ENCODE peak calls at places on chromosomes 3 and 15, in eight cellular contexts. Z is fibroblast of pulmonary artery, G is fibroblast of lung, T is GM23338, D is GM12892, S is Kasumi-1, Q is T-helper 2 cell, F is BJ. K is an unnamed sample.

GRCh38 chr15:68310178-68310810 is 32.7 kb downstream of the FEM1B start:
- DNase-seq in Z (no peak), T (no peak), Q (no peak), D (no peak), F (no peak), G (no peak), S (no peak), K (no peak)

GRCh38 chr3:52093751-52094525 is 37.6 kb upstream of the DUSP7 start:
- DNase-seq in Q (no peak), F (no peak), Z (peak), T (no peak), D (no peak), S (no peak), G (peak), K (no peak)

GRCh38 chr3:44248152-44248551 is 6.5 kb downstream of the TOPAZ1 start:
- DNase-seq in Q (no peak), T (peak), D (no peak), F (no peak), Z (no peak), S (no peak), G (no peak), K (no peak)

GRCh38 chr15:24957691-24958090 is 2.9 kb downstream of the SNRPN start:
- DNase-seq in F (no peak), Z (no peak), T (peak), D (no peak), G (no peak), Q (no peak), S (no peak), K (no peak)

GRCh38 chr3:140629351-140630137 is 48.3 kb upstream of the TRIM42 start:
- DNase-seq in T (no peak), G (peak), Q (no peak), D (no peak), S (no peak), F (peak), Z (peak), K (no peak)

GRCh38 chr15:66831801-66832390 is 129.9 kb downstream of the SMAD6 start:
- DNase-seq in Z (no peak), F (no peak), Q (no peak), G (no peak), S (no peak), D (no peak), T (no peak), K (no peak)

GRCh38 chr3:150147776-150148175 is 177.1 kb upstream of the PFN2 start:
- DNase-seq in G (peak), F (no peak), S (no peak), Q (no peak), T (no peak), Z (peak), D (no peak), K (no peak)

GRCh38 chr3:43770426-43771103 is 79.8 kb downstream of the ABHD5 start:
- DNase-seq in F (no peak), G (peak), Q (no peak), T (no peak), Z (peak), D (no peak), S (no peak), K (peak)

GRCh38 chr3:46110701-46111493 is 83.6 kb upstream of the XCR1 start:
- DNase-seq in S (peak), T (peak), D (no peak), F (no peak), Q (no peak), G (peak), Z (peak), K (no peak)

GRCh38 chr3:2727566-2728318 is 382.4 kb downstream of the IL5RA start:
- DNase-seq in D (no peak), Q (no peak), S (no peak), F (no peak), G (no peak), T (no peak), Z (no peak), K (peak)

GRCh38 chr3:11910971-11911531 is 64.4 kb upstream of the TAMM41 start:
- DNase-seq in G (no peak), S (no peak), Z (no peak), Q (no peak), D (no peak), T (no peak), F (no peak), K (no peak)

GRCh38 chr3:150497956-150498355 is 48.3 kb downstream of the SERP1 start:
- DNase-seq in Q (no peak), D (no peak), S (no peak), Z (peak), G (peak), F (peak), T (no peak), K (no peak)

GRCh38 chr3:164890061-164890460 is 188.2 kb downstream of the SI start:
- DNase-seq in T (peak), S (no peak), Z (no peak), F (no peak), D (no peak), Q (no peak), G (no peak), K (no peak)

GRCh38 chr3:25962255-25962654 is 172.4 kb downstream of the OXSM start:
- DNase-seq in D (no peak), T (peak), Z (no peak), S (no peak), Q (no peak), F (no peak), G (no peak), K (no peak)

GRCh38 chr15:69757186-69757585 is 304.6 kb downstream of the RPLP1 start:
- DNase-seq in D (no peak), Z (no peak), Q (no peak), G (peak), T (no peak), S (no peak), F (no peak), K (no peak)

GRCh38 chr15:25345943-25346342 is 92.9 kb downstream of the UBE3A start:
- DNase-seq in G (peak), T (peak), D (no peak), Z (peak), S (no peak), F (no peak), Q (no peak), K (no peak)

GRCh38 chr15:48536681-48537091 is 108.8 kb downstream of the FBN1 start:
- DNase-seq in F (no peak), S (no peak), D (no peak), G (peak), Q (no peak), T (no peak), Z (peak), K (no peak)

GRCh38 chr15:28881600-28881999 is 4.2 kb upstream of the APBA2 start:
- DNase-seq in G (no peak), Q (no peak), Z (peak), D (no peak), T (no peak), S (no peak), F (no peak), K (no peak)

GRCh38 chr3:28860307-28860706 is 420.6 kb upstream of the RBMS3 start:
- DNase-seq in T (no peak), G (peak), S (peak), D (no peak), Z (peak), F (no peak), Q (no peak), K (no peak)

GRCh38 chr3:37526511-37526910 is 335.2 kb upstream of the CTDSPL start:
- DNase-seq in F (peak), Z (peak), G (peak), S (no peak), D (no peak), T (no peak), Q (no peak), K (no peak)

GRCh38 chr3:186414735-186415419 is 52.8 kb upstream of the DGKG start:
- DNase-seq in Q (no peak), G (peak), Z (peak), D (no peak), T (no peak), S (no peak), F (peak), K (no peak)

K was measured in retina.